ENCODE peak calls at places on chromosome 13, in nine cellular contexts. Y, P, T, B, K, G, J, Q and H are unnamed samples.

GRCh38 chr13:36339600-36340155 is 6.5 kb downstream of the SPART start:
- DNase-seq in G (no peak), J (no peak), B (no peak), Y (no peak), Q (no peak), K (no peak), T (no peak), P (no peak), H (no peak)

GRCh38 chr13:105139048-105139379 is 1396.4 kb downstream of the EFNB2 start:
- DNase-seq in T (no peak), Q (no peak), J (no peak), P (no peak), B (no peak), K (no peak), G (no peak), Y (peak), H (no peak)

GRCh38 chr13:75329723-75330122 is 152.2 kb downstream of the TBC1D4 start:
- DNase-seq in Q (no peak), J (no peak), K (no peak), B (no peak), Y (no peak), T (no peak), G (no peak), P (no peak), H (no peak)

GRCh38 chr13:112772539-112772909 is 82.7 kb downstream of the ATP11A start:
- DNase-seq in P (no peak), J (no peak), G (no peak), K (no peak), B (no peak), Q (no peak), T (no peak), Y (no peak), H (no peak)

GRCh38 chr13:101695870-101696516 is 243.5 kb downstream of the ITGBL1 start:
- DNase-seq in P (no peak), Y (no peak), Q (peak), G (no peak), K (no peak), T (no peak), B (no peak), J (no peak), H (no peak)

GRCh38 chr13:42893346-42893745 is 98.7 kb downstream of the EPSTI1 start:
- DNase-seq in G (no peak), Y (no peak), K (peak), T (no peak), B (peak), P (no peak), J (no peak), Q (peak), H (no peak)

GRCh38 chr13:82961757-82962156 is 920.5 kb downstream of the SLITRK1 start:
- DNase-seq in P (no peak), Y (no peak), B (no peak), Q (no peak), K (no peak), T (no peak), G (no peak), J (no peak), H (no peak)

GRCh38 chr13:48125794-48126228 is 30.9 kb upstream of the MED4 start:
- DNase-seq in Q (peak), Y (no peak), K (peak), T (no peak), P (no peak), J (no peak), G (no peak), B (peak), H (no peak)

GRCh38 chr13:78786399-78786879 is 127.5 kb upstream of the OBI1 start:
- DNase-seq in T (no peak), J (no peak), B (no peak), G (peak), Y (no peak), P (no peak), Q (no peak), K (no peak), H (no peak)

GRCh38 chr13:111043575-111043982 is 71.5 kb upstream of the ARHGEF7 start:
- DNase-seq in Y (no peak), G (no peak), B (peak), Q (peak), K (no peak), P (no peak), J (no peak), T (no peak), H (peak)

GRCh38 chr13:51550151-51550550 is 34.1 kb upstream of the WDFY2 start:
- DNase-seq in G (no peak), P (no peak), T (no peak), Y (no peak), B (no peak), J (no peak), K (no peak), Q (no peak), H (no peak)

GRCh38 chr13:37348916-37349653 is 243.6 kb upstream of the CSNK1A1L start:
- DNase-seq in Y (no peak), K (no peak), G (no peak), J (no peak), B (no peak), T (no peak), Q (no peak), P (no peak), H (no peak)

GRCh38 chr13:94674609-94675348 is 37.6 kb downstream of the SOX21 start:
- DNase-seq in B (peak), T (no peak), Y (peak), K (peak), J (peak), G (peak), Q (peak), P (no peak), H (peak)

GRCh38 chr13:77507931-77508776 is 27.4 kb upstream of the SCEL start:
- DNase-seq in P (no peak), Q (peak), K (no peak), T (no peak), B (peak), G (no peak), J (no peak), Y (no peak), H (peak)

GRCh38 chr13:77509221-77509620 is 26.3 kb upstream of the SCEL start:
- DNase-seq in P (no peak), Q (peak), J (no peak), T (no peak), K (no peak), B (peak), G (no peak), Y (no peak), H (no peak)

GRCh38 chr13:77510156-77510555 is 25.4 kb upstream of the SCEL start:
- DNase-seq in Y (no peak), J (no peak), P (no peak), K (no peak), B (peak), G (no peak), T (no peak), Q (no peak), H (no peak)

GRCh38 chr13:77503398-77503797 is 32.1 kb upstream of the SCEL start:
- DNase-seq in Q (no peak), Y (no peak), T (no peak), P (no peak), K (no peak), B (no peak), G (no peak), J (no peak), H (no peak)

DNA sequence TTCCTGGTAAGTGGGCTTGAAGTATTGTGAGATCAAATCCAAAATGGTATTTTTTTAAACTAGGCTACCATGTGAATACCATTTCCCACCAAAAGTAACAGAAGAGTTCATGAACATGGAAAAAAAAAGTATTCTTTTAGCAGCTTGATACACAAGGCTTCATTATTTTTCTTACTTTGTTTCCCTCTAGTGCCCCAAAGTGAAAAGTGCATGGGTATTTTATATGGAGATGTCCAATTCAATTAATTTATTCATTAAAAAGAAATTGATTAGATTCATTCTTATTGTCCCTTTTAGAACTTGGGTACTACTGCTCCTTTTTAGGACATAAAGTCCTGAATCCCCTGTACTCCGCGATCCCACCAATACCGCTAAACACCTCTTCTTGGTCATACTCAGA is 28.6 kb upstream of the SCEL start:
- DNase-seq in G (no peak), T (no peak), P (no peak), J (no peak), K (no peak), B (peak), Y (no peak), Q (no peak), H (no peak)
- TF ChIP-seq CTCF in G (peak), T (no peak), P (peak), J (peak), K (peak), B (peak), Y (no peak), Q (no peak), H (peak)

GRCh38 chr13:53004605-53005004 is 24.0 kb upstream of the OLFM4 start:
- DNase-seq in Q (no peak), Y (no peak), K (no peak), T (no peak), B (no peak), G (no peak), J (peak), P (no peak), H (no peak)
- TF ChIP-seq CTCF in Q (no peak), Y (no peak), K (no peak), T (no peak), B (no peak), G (no peak), J (peak), P (no peak), H (no peak)

GRCh38 chr13:70311175-70311574 is 202.9 kb upstream of the KLHL1 start:
- DNase-seq in K (no peak), B (no peak), P (no peak), Q (no peak), Y (no peak), T (no peak), J (no peak), G (no peak), H (no peak)

GRCh38 chr13:70310720-70311119 is 202.5 kb upstream of the KLHL1 start:
- DNase-seq in Q (no peak), P (no peak), T (no peak), G (peak), K (no peak), Y (peak), J (peak), B (peak), H (peak)
- TF ChIP-seq CTCF in Q (no peak), P (no peak), T (no peak), G (peak), K (no peak), Y (no peak), J (peak), B (peak), H (peak)

GRCh38 chr13:27289016-27289665 is 18.5 kb downstream of the RASL11A start:
- DNase-seq in Y (no peak), P (no peak), B (peak), Q (no peak), J (no peak), T (no peak), K (no peak), G (no peak), H (no peak)
- TF ChIP-seq CTCF in Y (no peak), P (no peak), B (no peak), Q (no peak), J (no peak), T (no peak), K (no peak), G (no peak), H (no peak)

GRCh38 chr13:114299604-114300305 is 14.5 kb upstream of the CHAMP1 start:
- DNase-seq in Y (no peak), P (no peak), T (no peak), Q (no peak), G (no peak), B (no peak), J (no peak), K (no peak), H (no peak)

GRCh38 chr13:114296902-114297301 is 15.5 kb downstream of the UPF3A start:
- DNase-seq in K (no peak), G (no peak), Y (no peak), J (no peak), P (no peak), Q (no peak), T (no peak), B (no peak), H (no peak)

GRCh38 chr13:114298866-114299265 is 15.4 kb upstream of the CHAMP1 start:
- DNase-seq in J (no peak), T (no peak), K (no peak), P (no peak), B (peak), Q (no peak), G (no peak), Y (no peak), H (no peak)

GRCh38 chr13:114296448-114296847 is 15.0 kb downstream of the UPF3A start:
- DNase-seq in P (no peak), G (no peak), J (no peak), B (no peak), K (no peak), T (no peak), Y (no peak), Q (no peak), H (no peak)
- TF ChIP-seq CTCF in P (no peak), G (no peak), J (no peak), B (no peak), K (no peak), T (no peak), Y (no peak), Q (no peak), H (no peak)

GRCh38 chr13:32201809-32202208 is 113.4 kb downstream of the ZAR1L start:
- DNase-seq in P (no peak), B (no peak), T (no peak), Y (no peak), G (no peak), Q (no peak), J (no peak), K (no peak), H (no peak)

GRCh38 chr13:32202268-32202667 is 112.9 kb downstream of the ZAR1L start:
- DNase-seq in Q (no peak), Y (no peak), K (no peak), J (no peak), P (no peak), B (no peak), G (no peak), T (no peak), H (no peak)

GRCh38 chr13:32203736-32204135 is 111.4 kb downstream of the ZAR1L start:
- DNase-seq in T (no peak), P (no peak), Q (no peak), J (no peak), K (no peak), Y (no peak), B (no peak), G (no peak), H (no peak)

GRCh38 chr13:32199168-32199567 is 116.0 kb downstream of the ZAR1L start:
- DNase-seq in T (no peak), G (no peak), Y (no peak), Q (no peak), J (no peak), B (no peak), P (no peak), K (no peak), H (no peak)

DNA sequence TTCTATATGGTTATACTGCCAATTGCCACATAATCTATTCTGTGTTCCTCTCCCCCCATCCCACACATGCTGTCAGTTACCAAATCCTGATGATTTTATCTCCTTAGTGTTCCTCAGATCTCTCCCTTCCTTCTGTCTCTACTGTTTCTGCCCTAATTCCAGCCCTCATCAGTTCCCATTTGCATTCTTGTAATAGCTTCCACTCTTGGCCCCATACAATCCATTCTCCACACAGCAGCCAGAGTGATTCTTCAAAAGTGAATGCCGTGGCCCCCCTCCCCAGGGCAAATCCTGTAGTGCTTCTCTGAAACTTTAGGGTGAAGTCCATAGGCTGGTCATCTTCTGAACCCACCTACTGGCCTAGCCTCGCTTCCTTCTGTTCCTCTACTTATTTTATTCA is 114.4 kb downstream of the ZAR1L start:
- DNase-seq in Y (no peak), K (no peak), B (no peak), J (no peak), G (no peak), P (no peak), Q (no peak), T (no peak), H (no peak)
- TF ChIP-seq CTCF in Y (peak), K (no peak), B (no peak), J (no peak), G (no peak), P (no peak), Q (no peak), T (no peak), H (no peak)

GRCh38 chr13:99087130-99087953 is 109.5 kb upstream of the DOCK9 start:
- DNase-seq in B (peak), K (peak), G (peak), Q (peak), Y (peak), T (no peak), J (peak), P (peak), H (peak)
- TF ChIP-seq CTCF in B (no peak), K (no peak), G (peak), Q (peak), Y (no peak), T (peak), J (peak), P (peak), H (peak)

GRCh38 chr13:27712421-27712820 is 79.9 kb upstream of the GSX1 start:
- DNase-seq in G (no peak), K (peak), Q (no peak), B (no peak), T (no peak), Y (no peak), P (no peak), J (no peak), H (peak)
- TF ChIP-seq CTCF in G (no peak), K (peak), Q (peak), B (no peak), T (no peak), Y (no peak), P (peak), J (peak), H (peak)

GRCh38 chr13:62085832-62086231 is 670.2 kb upstream of the PCDH20 start:
- DNase-seq in Q (no peak), B (no peak), T (no peak), K (no peak), P (no peak), J (no peak), G (no peak), Y (no peak), H (no peak)
- TF ChIP-seq CTCF in Q (no peak), B (no peak), T (no peak), K (no peak), P (no peak), J (no peak), G (no peak), Y (no peak), H (no peak)